ENCODE peak calls at places on chromosomes 12 and 14, in six cellular contexts. Q is RWPE1, N is ascending aorta, J is adrenal gland, I is transverse colon, G is AG09309. R is an unnamed sample.

GRCh38 chr14:101202627-101203404 is 299.3 kb upstream of the RTL1 start:
- DNase-seq in Q (no peak), N (peak), J (no peak), I (no peak), G (no peak), R (no peak)

GRCh38 chr14:44963775-44964380 is 1.9 kb downstream of the TOGARAM1 start:
- DNase-seq in Q (peak), N (no peak), J (no peak), I (no peak), G (no peak), R (no peak)

GRCh38 chr12:53726342-53726741 is 910 bp downstream of the CALCOCO1 start:
- DNase-seq in Q (no peak), N (no peak), J (no peak), I (no peak), G (no peak), R (no peak)

GRCh38 chr12:107449891-107450290 is 235.7 kb upstream of the PWP1 start:
- DNase-seq in Q (no peak), N (no peak), J (no peak), I (no peak), G (no peak), R (no peak)

GRCh38 chr14:104284107-104284592 is 145.8 kb downstream of the KIF26A start:
- DNase-seq in Q (no peak), N (no peak), J (no peak), I (no peak), G (no peak), R (no peak)

GRCh38 chr12:86838709-86839108 is 582.5 kb upstream of the MGAT4C start:
- DNase-seq in Q (no peak), N (no peak), J (no peak), I (no peak), G (no peak), R (no peak)

GRCh38 chr12:3225154-3225795 is 148.1 kb downstream of the TSPAN9 start:
- DNase-seq in Q (no peak), N (no peak), J (no peak), I (no peak), G (no peak), R (no peak)

GRCh38 chr14:62546862-62547474 is 498.3 kb downstream of the KCNH5 start:
- DNase-seq in Q (no peak), N (no peak), J (no peak), I (no peak), G (no peak), R (no peak)

GRCh38 chr12:81332054-81332453 is 254.2 kb downstream of the ACSS3 start:
- DNase-seq in Q (no peak), N (no peak), J (no peak), I (no peak), G (no peak), R (no peak)

GRCh38 chr14:92673601-92674000 is 74.8 kb downstream of the LGMN start:
- DNase-seq in Q (no peak), N (no peak), J (no peak), I (no peak), G (no peak), R (no peak)

GRCh38 chr14:52112336-52113018 is 43.6 kb upstream of the NID2 start:
- DNase-seq in Q (no peak), N (no peak), J (no peak), I (no peak), G (no peak), R (no peak)

GRCh38 chr12:6336859-6337744 is 4.8 kb downstream of the TNFRSF1A start:
- DNase-seq in Q (no peak), N (no peak), J (no peak), I (peak), G (no peak), R (no peak)

GRCh38 chr12:54437243-54437642 is 18.2 kb upstream of the ITGA5 start:
- DNase-seq in Q (no peak), N (no peak), J (no peak), I (no peak), G (no peak), R (no peak)

GRCh38 chr12:27523305-27523641 is 733 bp upstream of the PPFIBP1 start:
- DNase-seq in Q (no peak), N (no peak), J (no peak), I (no peak), G (no peak), R (no peak)

GRCh38 chr12:27523642-27524488 is at the start of gene PPFIBP1:
- DNase-seq in Q (peak), N (peak), J (peak), I (peak), G (peak), R (peak)

GRCh38 chr12:27524839-27525238 is 833 bp downstream of the PPFIBP1 start:
- DNase-seq in Q (peak), N (no peak), J (no peak), I (peak), G (no peak), R (peak)

GRCh38 chr12:27525373-27525772 is 1.4 kb downstream of the PPFIBP1 start:
- DNase-seq in Q (peak), N (no peak), J (no peak), I (no peak), G (no peak), R (peak)

DNA sequence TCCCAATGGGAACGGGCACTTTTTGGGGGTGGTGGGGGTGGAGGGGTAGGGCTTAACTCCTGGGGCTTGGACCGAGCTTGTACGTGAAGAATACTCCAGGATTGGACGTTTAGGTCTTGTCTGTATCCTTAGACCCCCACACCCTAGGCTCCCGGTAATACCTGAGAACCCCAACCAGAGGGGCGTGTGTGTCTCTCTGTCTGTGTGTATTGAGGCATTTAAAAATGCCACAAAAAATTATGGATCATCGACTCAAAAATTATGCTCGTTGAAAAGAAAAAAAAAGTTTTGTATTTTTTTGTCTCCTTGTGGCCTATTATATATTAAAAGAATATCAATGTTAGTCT is 456 bp downstream of the PPFIBP1 start:
- DNase-seq in Q (no peak), N (no peak), J (no peak), I (no peak), G (no peak), R (no peak)
- TF ChIP-seq CTCF in Q (no peak), N (no peak), J (no peak), I (peak), G (no peak), R (no peak)

GRCh38 chr12:45122776-45123380 is 72.0 kb upstream of the DBX2 start:
- DNase-seq in Q (peak), N (no peak), J (no peak), I (no peak), G (no peak), R (peak)
- TF ChIP-seq CTCF in Q (peak), N (peak), J (no peak), I (no peak), G (peak), R (no peak)

DNA sequence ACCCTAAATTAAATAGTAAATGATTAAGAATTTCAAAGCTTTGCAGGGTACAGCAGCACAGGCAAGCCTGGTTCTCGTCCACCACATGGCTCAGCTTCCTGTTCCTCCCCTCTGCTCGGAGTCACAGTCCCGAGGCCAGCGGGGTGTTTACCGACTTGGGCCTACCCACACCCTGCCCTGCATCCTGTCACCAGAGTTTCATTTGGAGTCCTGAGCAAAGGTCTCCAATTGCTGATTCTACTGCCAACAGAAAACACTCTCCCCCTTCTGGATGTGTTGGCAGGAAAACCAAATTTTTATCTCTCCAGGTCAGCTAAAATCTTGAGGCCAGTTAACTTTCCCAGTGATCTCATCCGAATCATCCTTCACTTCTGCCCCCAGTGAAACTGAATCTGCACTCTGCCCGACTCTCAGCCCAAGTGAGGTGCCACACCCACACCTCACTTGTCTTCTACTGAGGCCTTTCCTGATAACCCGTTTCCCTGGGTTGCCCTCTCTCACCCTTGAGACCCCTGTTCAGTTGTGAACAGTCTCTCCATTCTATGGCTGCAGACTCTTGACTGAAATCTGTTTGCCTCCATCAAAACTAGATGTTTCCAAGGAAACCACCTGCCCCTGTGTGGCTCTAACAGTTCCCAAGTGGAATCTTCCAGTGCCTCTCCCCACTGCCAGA is 71.2 kb downstream of the VCPKMT start:
- DNase-seq in Q (no peak), N (peak), J (peak), I (peak), G (peak), R (no peak)
- TF ChIP-seq CTCF in Q (no peak), N (no peak), J (peak), I (no peak), G (no peak), R (no peak)

DNA sequence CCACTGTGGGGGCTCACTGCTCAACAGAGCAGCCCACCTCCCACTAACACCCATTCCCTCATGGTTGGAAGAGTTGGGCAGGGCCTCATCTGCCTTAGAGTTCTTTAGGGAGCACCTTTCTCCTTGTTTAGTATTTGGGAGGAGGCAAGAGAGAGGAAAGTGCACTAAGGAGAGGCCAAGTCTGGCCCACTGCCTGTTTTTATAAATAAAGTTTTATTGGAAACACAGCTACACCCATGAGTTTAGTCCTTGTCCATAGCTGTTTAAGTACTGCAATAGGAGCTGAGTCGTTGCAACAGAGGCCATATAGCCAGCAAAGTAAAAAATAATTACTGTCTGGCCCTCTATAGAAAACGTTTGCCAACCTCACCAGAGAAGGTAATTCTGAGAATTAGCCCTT is 63.9 kb downstream of the C14orf132 start:
- DNase-seq in Q (no peak), N (no peak), J (no peak), I (no peak), G (no peak), R (no peak)
- TF ChIP-seq CTCF in Q (no peak), N (no peak), J (no peak), I (no peak), G (no peak), R (no peak)

GRCh38 chr14:75595211-75595610 is 16.8 kb downstream of the FLVCR2 start:
- DNase-seq in Q (no peak), N (no peak), J (no peak), I (no peak), G (no peak), R (no peak)
- TF ChIP-seq CTCF in Q (no peak), N (no peak), J (no peak), I (no peak), G (no peak), R (no peak)

GRCh38 chr14:87049886-87050820 is 942.8 kb downstream of the GALC start:
- DNase-seq in Q (peak), N (no peak), J (no peak), I (no peak), G (peak), R (peak)
- TF ChIP-seq CTCF in Q (no peak), N (no peak), J (no peak), I (no peak), G (peak), R (peak)

DNA sequence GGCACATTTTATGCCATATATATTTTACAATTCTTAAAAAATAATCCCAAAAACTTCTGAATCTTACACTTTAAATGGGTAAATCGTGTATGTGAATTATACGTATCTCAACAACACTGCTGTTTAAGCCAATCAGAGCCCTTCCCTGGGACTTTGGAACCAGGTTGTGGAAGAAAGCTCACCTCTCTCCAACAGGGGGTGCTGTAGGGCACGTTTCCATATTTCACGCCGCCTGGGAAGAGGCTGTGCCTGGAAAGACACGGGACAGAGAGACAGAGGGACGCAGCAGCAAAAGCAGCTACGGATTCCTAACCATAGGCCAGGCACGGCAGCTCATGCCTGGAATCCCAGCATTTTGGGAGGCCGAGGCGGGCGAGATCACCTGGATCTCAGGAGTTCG is 29.4 kb upstream of the FBRSL1 start:
- DNase-seq in Q (no peak), N (no peak), J (no peak), I (no peak), G (no peak), R (peak)
- TF ChIP-seq CTCF in Q (no peak), N (no peak), J (peak), I (peak), G (peak), R (peak)

GRCh38 chr12:40971911-40972310 is 216.2 kb upstream of the PDZRN4 start:
- DNase-seq in Q (no peak), N (no peak), J (no peak), I (no peak), G (no peak), R (no peak)

GRCh38 chr12:40969796-40970195 is 218.3 kb upstream of the PDZRN4 start:
- DNase-seq in Q (no peak), N (no peak), J (no peak), I (no peak), G (no peak), R (no peak)

DNA sequence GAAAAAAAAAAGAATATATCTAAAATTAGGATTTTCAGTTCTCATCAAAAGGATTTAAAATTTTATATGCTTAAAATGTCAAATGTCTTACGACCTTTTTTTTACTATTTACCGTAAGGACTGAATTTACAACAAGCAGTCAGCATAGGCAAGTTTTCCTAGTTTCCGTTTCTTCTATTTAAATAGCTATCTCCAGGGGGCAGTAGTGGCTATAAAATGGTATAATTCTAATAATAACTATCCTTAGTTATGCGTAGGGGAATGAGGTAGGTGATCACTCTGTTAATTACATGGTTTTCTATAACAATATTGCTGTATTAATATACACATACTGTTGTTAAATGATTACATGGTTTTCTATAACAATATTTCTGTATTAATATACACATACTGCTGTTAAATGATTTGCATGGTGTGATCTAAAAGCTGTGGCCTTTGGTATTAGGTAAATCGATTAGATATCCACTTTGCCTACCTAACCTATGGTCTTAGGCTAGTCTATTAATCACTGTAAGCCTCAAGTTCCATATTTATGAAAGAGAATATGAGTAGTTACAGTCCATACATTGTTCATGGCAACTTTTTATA is 217.7 kb upstream of the PDZRN4 start:
- DNase-seq in Q (no peak), N (no peak), J (no peak), I (no peak), G (no peak), R (no peak)
- TF ChIP-seq CTCF in Q (peak), N (no peak), J (no peak), I (no peak), G (no peak), R (peak)

DNA sequence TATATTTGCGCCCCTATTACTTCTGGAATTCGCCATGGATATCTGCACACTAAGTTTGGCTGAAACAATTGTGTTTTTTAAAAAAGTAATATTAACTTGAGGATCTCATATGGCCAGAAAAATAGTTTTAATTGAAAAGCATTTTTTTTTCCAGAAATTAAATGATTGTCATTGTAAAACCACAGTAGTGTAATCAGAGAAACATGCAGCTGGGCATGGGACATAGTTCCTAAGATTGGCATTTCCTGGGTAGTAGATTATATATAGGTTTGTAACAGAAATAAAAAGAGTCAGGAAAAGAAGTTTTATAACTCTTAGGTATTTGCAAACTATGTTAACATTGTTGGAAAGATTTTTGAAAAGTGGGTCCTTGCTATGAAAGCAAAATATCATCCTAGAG is 17.6 kb downstream of the SSPN start:
- DNase-seq in Q (no peak), N (no peak), J (no peak), I (no peak), G (no peak), R (no peak)
- TF ChIP-seq CTCF in Q (no peak), N (no peak), J (no peak), I (no peak), G (no peak), R (no peak)